ENCODE peak calls at places on chromosomes 16 and 17, in eight cellular contexts. One of them, this sample, is unnamed.

GRCh38 chr17:61251939-61252865 is 147.4 kb upstream of the TBX2 start:
- DNase-seq in ovary: peak
- DNase-seq in A673: no peak
- DNase-seq in GM23338: no peak
- DNase-seq in GM06990: no peak
- DNase-seq in astrocyte of the spinal cord: peak
- DNase-seq in OCI-LY7: no peak
- DNase-seq in upper lobe of right lung: peak
- DNase-seq in this sample: no peak

GRCh38 chr16:75309156-75309555 is 57.7 kb upstream of the BCAR1 start:
- DNase-seq in GM06990: no peak
- DNase-seq in GM23338: peak
- DNase-seq in ovary: no peak
- DNase-seq in astrocyte of the spinal cord: no peak
- DNase-seq in OCI-LY7: no peak
- DNase-seq in upper lobe of right lung: no peak
- DNase-seq in A673: no peak
- DNase-seq in this sample: no peak

GRCh38 chr16:72848759-72849664 is 198.9 kb downstream of the ZFHX3 start:
- DNase-seq in GM23338: no peak
- DNase-seq in upper lobe of right lung: peak
- DNase-seq in OCI-LY7: no peak
- DNase-seq in ovary: peak
- DNase-seq in A673: peak
- DNase-seq in GM06990: no peak
- DNase-seq in astrocyte of the spinal cord: peak
- DNase-seq in this sample: no peak

GRCh38 chr17:9240659-9241370 is 219.5 kb downstream of the NTN1 start:
- DNase-seq in upper lobe of right lung: no peak
- DNase-seq in astrocyte of the spinal cord: peak
- DNase-seq in A673: peak
- DNase-seq in GM06990: no peak
- DNase-seq in OCI-LY7: no peak
- DNase-seq in GM23338: peak
- DNase-seq in ovary: peak
- DNase-seq in this sample: no peak

GRCh38 chr16:75860654-75861053 is 134.4 kb upstream of the CPHXL start:
- DNase-seq in A673: no peak
- DNase-seq in astrocyte of the spinal cord: peak
- DNase-seq in ovary: no peak
- DNase-seq in OCI-LY7: no peak
- DNase-seq in upper lobe of right lung: no peak
- DNase-seq in GM06990: no peak
- DNase-seq in GM23338: peak
- DNase-seq in this sample: no peak

GRCh38 chr17:68821860-68822693 is 133.1 kb downstream of the ABCA8 start:
- DNase-seq in astrocyte of the spinal cord: peak
- DNase-seq in A673: peak
- DNase-seq in GM06990: no peak
- DNase-seq in upper lobe of right lung: no peak
- DNase-seq in OCI-LY7: no peak
- DNase-seq in GM23338: no peak
- DNase-seq in ovary: no peak
- DNase-seq in this sample: no peak

GRCh38 chr16:71288570-71288889 is 672 bp downstream of the CMTR2 start:
- DNase-seq in GM06990: peak
- DNase-seq in upper lobe of right lung: no peak
- DNase-seq in A673: peak
- DNase-seq in astrocyte of the spinal cord: no peak
- DNase-seq in ovary: no peak
- DNase-seq in OCI-LY7: no peak
- DNase-seq in GM23338: no peak
- DNase-seq in this sample: no peak

GRCh38 chr16:24677388-24677787 is 52.1 kb upstream of the TNRC6A start:
- DNase-seq in upper lobe of right lung: no peak
- DNase-seq in ovary: no peak
- DNase-seq in A673: no peak
- DNase-seq in astrocyte of the spinal cord: no peak
- DNase-seq in OCI-LY7: no peak
- DNase-seq in GM06990: no peak
- DNase-seq in GM23338: no peak
- DNase-seq in this sample: no peak

GRCh38 chr16:78740269-78740668 is 640.8 kb downstream of the WWOX start:
- DNase-seq in GM23338: no peak
- DNase-seq in upper lobe of right lung: no peak
- DNase-seq in OCI-LY7: no peak
- DNase-seq in A673: no peak
- DNase-seq in GM06990: no peak
- DNase-seq in ovary: no peak
- DNase-seq in astrocyte of the spinal cord: no peak
- DNase-seq in this sample: no peak

GRCh38 chr17:69477900-69478266 is 63.4 kb downstream of the MAP2K6 start:
- DNase-seq in astrocyte of the spinal cord: no peak
- DNase-seq in GM23338: no peak
- DNase-seq in OCI-LY7: no peak
- DNase-seq in GM06990: no peak
- DNase-seq in ovary: no peak
- DNase-seq in A673: no peak
- DNase-seq in upper lobe of right lung: no peak
- DNase-seq in this sample: no peak

GRCh38 chr16:8908779-8909468 is 26.8 kb downstream of the LITAFD start:
- DNase-seq in GM06990: no peak
- DNase-seq in OCI-LY7: no peak
- DNase-seq in upper lobe of right lung: no peak
- DNase-seq in astrocyte of the spinal cord: no peak
- DNase-seq in A673: no peak
- DNase-seq in ovary: no peak
- DNase-seq in GM23338: no peak
- DNase-seq in this sample: no peak

GRCh38 chr16:68357923-68358322 is 47.1 kb downstream of the PRMT7 start:
- DNase-seq in OCI-LY7: no peak
- DNase-seq in astrocyte of the spinal cord: no peak
- DNase-seq in A673: no peak
- DNase-seq in GM23338: no peak
- DNase-seq in ovary: no peak
- DNase-seq in GM06990: no peak
- DNase-seq in upper lobe of right lung: no peak
- DNase-seq in this sample: no peak

GRCh38 chr16:84633622-84634021 is 14.7 kb upstream of the KLHL36 start:
- DNase-seq in GM06990: no peak
- DNase-seq in OCI-LY7: no peak
- DNase-seq in ovary: peak
- DNase-seq in GM23338: no peak
- DNase-seq in A673: no peak
- DNase-seq in astrocyte of the spinal cord: no peak
- DNase-seq in upper lobe of right lung: peak
- DNase-seq in this sample: no peak
- H3K4me3 ChIP-seq in GM06990: no peak
- H3K4me3 ChIP-seq in OCI-LY7: no peak
- H3K4me3 ChIP-seq in ovary: no peak
- H3K4me3 ChIP-seq in GM23338: no peak
- H3K4me3 ChIP-seq in A673: no peak
- H3K4me3 ChIP-seq in astrocyte of the spinal cord: no peak
- H3K4me3 ChIP-seq in upper lobe of right lung: no peak
- H3K4me3 ChIP-seq in this sample: no peak

GRCh38 chr16:63458842-63459241 is 1422.6 kb upstream of the CDH8 start:
- DNase-seq in A673: no peak
- DNase-seq in upper lobe of right lung: no peak
- DNase-seq in astrocyte of the spinal cord: no peak
- DNase-seq in ovary: no peak
- DNase-seq in GM06990: no peak
- DNase-seq in GM23338: no peak
- DNase-seq in OCI-LY7: no peak
- DNase-seq in this sample: no peak

GRCh38 chr16:63457869-63458268 is 1421.6 kb upstream of the CDH8 start:
- DNase-seq in OCI-LY7: no peak
- DNase-seq in astrocyte of the spinal cord: no peak
- DNase-seq in ovary: no peak
- DNase-seq in GM06990: no peak
- DNase-seq in upper lobe of right lung: no peak
- DNase-seq in A673: no peak
- DNase-seq in GM23338: no peak
- DNase-seq in this sample: no peak

GRCh38 chr16:63461248-63461841 is 1425.1 kb upstream of the CDH8 start:
- DNase-seq in A673: peak
- DNase-seq in OCI-LY7: peak
- DNase-seq in GM06990: no peak
- DNase-seq in GM23338: peak
- DNase-seq in astrocyte of the spinal cord: peak
- DNase-seq in upper lobe of right lung: no peak
- DNase-seq in ovary: peak
- DNase-seq in this sample: no peak
- TF ChIP-seq CTCF in A673: peak
- TF ChIP-seq CTCF in OCI-LY7: peak
- TF ChIP-seq CTCF in GM06990: no peak
- TF ChIP-seq CTCF in GM23338: peak
- TF ChIP-seq CTCF in astrocyte of the spinal cord: peak
- TF ChIP-seq CTCF in upper lobe of right lung: peak
- TF ChIP-seq CTCF in ovary: no peak
- TF ChIP-seq CTCF in this sample: no peak

DNA sequence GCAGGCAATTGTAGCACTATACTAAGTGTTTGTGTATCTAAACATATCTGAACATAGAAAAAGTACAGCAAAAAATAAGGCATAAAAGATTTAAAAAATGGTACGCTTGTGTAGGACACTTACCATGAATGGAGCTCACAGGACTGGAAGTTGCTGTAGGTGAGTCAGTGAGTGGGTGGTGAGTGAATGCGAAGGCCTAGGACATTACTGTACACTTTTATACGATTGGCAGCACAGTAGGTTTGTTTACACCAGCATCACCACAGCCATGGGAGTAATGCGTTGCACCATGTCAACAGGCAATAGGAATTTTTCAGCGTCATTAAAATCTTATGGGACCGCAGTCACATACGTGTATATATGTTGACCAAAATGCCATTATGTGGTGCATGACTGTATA is 45.6 kb downstream of the DNAH9 start:
- DNase-seq in astrocyte of the spinal cord: no peak
- DNase-seq in A673: no peak
- DNase-seq in GM06990: no peak
- DNase-seq in OCI-LY7: no peak
- DNase-seq in GM23338: no peak
- DNase-seq in ovary: no peak
- DNase-seq in upper lobe of right lung: no peak
- DNase-seq in this sample: no peak
- H3K4me3 ChIP-seq in astrocyte of the spinal cord: no peak
- H3K4me3 ChIP-seq in A673: no peak
- H3K4me3 ChIP-seq in GM06990: no peak
- H3K4me3 ChIP-seq in OCI-LY7: no peak
- H3K4me3 ChIP-seq in GM23338: no peak
- H3K4me3 ChIP-seq in ovary: no peak
- H3K4me3 ChIP-seq in upper lobe of right lung: no peak
- H3K4me3 ChIP-seq in this sample: no peak

DNA sequence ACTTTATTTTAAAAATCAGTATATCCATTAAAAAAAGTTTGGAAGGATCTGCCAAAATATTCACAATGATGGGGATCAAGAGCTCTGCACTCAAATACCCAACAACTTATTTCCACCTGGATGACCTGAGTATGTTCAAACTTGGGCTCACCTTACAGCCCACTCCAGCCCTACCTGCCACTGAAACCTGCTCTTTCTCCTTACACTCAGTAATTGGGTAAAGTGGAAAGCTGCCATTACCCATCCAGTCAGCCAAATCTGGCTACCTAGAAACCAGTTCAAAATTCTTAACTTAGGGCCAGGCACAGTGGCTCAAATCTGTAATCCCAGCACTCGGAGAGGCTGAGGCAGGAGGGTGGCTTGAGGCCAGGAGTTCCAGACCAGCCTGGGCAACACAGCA is 9.6 kb downstream of the VPS53 start:
- DNase-seq in OCI-LY7: no peak
- DNase-seq in upper lobe of right lung: no peak
- DNase-seq in ovary: no peak
- DNase-seq in A673: no peak
- DNase-seq in GM06990: no peak
- DNase-seq in astrocyte of the spinal cord: no peak
- DNase-seq in GM23338: no peak
- DNase-seq in this sample: no peak
- TF ChIP-seq CTCF in OCI-LY7: no peak
- TF ChIP-seq CTCF in upper lobe of right lung: no peak
- TF ChIP-seq CTCF in ovary: no peak
- TF ChIP-seq CTCF in A673: no peak
- TF ChIP-seq CTCF in GM06990: no peak
- TF ChIP-seq CTCF in astrocyte of the spinal cord: no peak
- TF ChIP-seq CTCF in GM23338: no peak
- TF ChIP-seq CTCF in this sample: no peak

GRCh38 chr16:88782454-88783390 is 2.3 kb downstream of the PIEZO1 start:
- DNase-seq in upper lobe of right lung: no peak
- DNase-seq in ovary: no peak
- DNase-seq in A673: peak
- DNase-seq in GM06990: peak
- DNase-seq in OCI-LY7: peak
- DNase-seq in GM23338: no peak
- DNase-seq in astrocyte of the spinal cord: peak
- DNase-seq in this sample: no peak
- H3K4me3 ChIP-seq in upper lobe of right lung: peak
- H3K4me3 ChIP-seq in ovary: no peak
- H3K4me3 ChIP-seq in A673: peak
- H3K4me3 ChIP-seq in GM06990: peak
- H3K4me3 ChIP-seq in OCI-LY7: peak
- H3K4me3 ChIP-seq in GM23338: peak
- H3K4me3 ChIP-seq in astrocyte of the spinal cord: peak
- H3K4me3 ChIP-seq in this sample: peak

This sample was measured in GM12864.